ENCODE peak calls at places on chromosome 7, in four cellular contexts. One of them, this sample, is unnamed.
A peak's percentile ranks its signal among the peaks of the same experiment; 100 is the strongest.

GRCh38 chr7:97337849-97338248 is 220.4 kb downstream of the SDHAF3 start:
- DNase-seq in WTC11: no peak
- DNase-seq in effector memory CD8-positive, alpha-beta T cell: no peak
- DNase-seq in neuronal stem cell: no peak
- DNase-seq in this sample: no peak

GRCh38 chr7:28626629-28627262 is 214.4 kb downstream of the CREB5 start:
- DNase-seq in WTC11: peak; percentile 70
- DNase-seq in effector memory CD8-positive, alpha-beta T cell: peak; percentile 8
- DNase-seq in neuronal stem cell: peak; percentile 12
- DNase-seq in this sample: peak; percentile 81

GRCh38 chr7:130430841-130431713 is 9.7 kb downstream of the CEP41 start:
- DNase-seq in WTC11: no peak
- DNase-seq in effector memory CD8-positive, alpha-beta T cell: no peak
- DNase-seq in neuronal stem cell: no peak
- DNase-seq in this sample: peak; percentile 98

GRCh38 chr7:149872419-149873073 is 1.2 kb upstream of the ATP6V0E2 start:
- DNase-seq in WTC11: peak; percentile 49
- DNase-seq in effector memory CD8-positive, alpha-beta T cell: no peak
- DNase-seq in neuronal stem cell: no peak
- DNase-seq in this sample: peak; percentile 89

GRCh38 chr7:131040467-131040932 is 287.2 kb upstream of the MKLN1 start:
- DNase-seq in WTC11: peak; percentile 60
- DNase-seq in effector memory CD8-positive, alpha-beta T cell: peak; percentile 62
- DNase-seq in neuronal stem cell: peak; percentile 50
- DNase-seq in this sample: peak; percentile 74

GRCh38 chr7:150728011-150728410 is 9.2 kb upstream of the GIMAP5 start:
- DNase-seq in WTC11: no peak
- DNase-seq in effector memory CD8-positive, alpha-beta T cell: no peak
- DNase-seq in neuronal stem cell: no peak
- DNase-seq in this sample: no peak

GRCh38 chr7:106460792-106461254 is 176.0 kb upstream of the NAMPT start:
- DNase-seq in WTC11: no peak
- DNase-seq in effector memory CD8-positive, alpha-beta T cell: no peak
- DNase-seq in neuronal stem cell: no peak
- DNase-seq in this sample: no peak

GRCh38 chr7:130356121-130356759 is 11.6 kb downstream of the CPA5 start:
- DNase-seq in WTC11: peak; percentile 72
- DNase-seq in effector memory CD8-positive, alpha-beta T cell: no peak
- DNase-seq in neuronal stem cell: peak; percentile 62
- DNase-seq in this sample: peak; percentile 95

GRCh38 chr7:115707236-115707635 is 323.3 kb downstream of the TFEC start:
- DNase-seq in WTC11: peak; percentile 20
- DNase-seq in effector memory CD8-positive, alpha-beta T cell: no peak
- DNase-seq in neuronal stem cell: no peak
- DNase-seq in this sample: peak; percentile 100

GRCh38 chr7:117296066-117296465 is 26.8 kb downstream of the WNT2 start:
- DNase-seq in WTC11: no peak
- DNase-seq in effector memory CD8-positive, alpha-beta T cell: no peak
- DNase-seq in neuronal stem cell: no peak
- DNase-seq in this sample: no peak

GRCh38 chr7:128879939-128880746 is 17.5 kb downstream of the ATP6V1F start:
- DNase-seq in WTC11: peak; percentile 87
- DNase-seq in effector memory CD8-positive, alpha-beta T cell: no peak
- DNase-seq in neuronal stem cell: peak; percentile 73
- DNase-seq in this sample: peak; percentile 86

GRCh38 chr7:1466524-1467271 is 7.4 kb upstream of the MICALL2 start:
- DNase-seq in WTC11: peak; percentile 58
- DNase-seq in effector memory CD8-positive, alpha-beta T cell: no peak
- DNase-seq in neuronal stem cell: no peak
- DNase-seq in this sample: peak; percentile 33

GRCh38 chr7:158075633-158076001 is 512.0 kb downstream of the PTPRN2 start:
- DNase-seq in WTC11: no peak
- DNase-seq in effector memory CD8-positive, alpha-beta T cell: no peak
- DNase-seq in neuronal stem cell: no peak
- DNase-seq in this sample: peak; percentile 40

GRCh38 chr7:141754939-141755338 is 9.0 kb upstream of the TAS2R3 start:
- DNase-seq in WTC11: peak; percentile 47
- DNase-seq in effector memory CD8-positive, alpha-beta T cell: no peak
- DNase-seq in neuronal stem cell: peak; percentile 9
- DNase-seq in this sample: peak; percentile 62

GRCh38 chr7:25772802-25773201 is 379.2 kb upstream of the NFE2L3 start:
- DNase-seq in WTC11: no peak
- DNase-seq in effector memory CD8-positive, alpha-beta T cell: no peak
- DNase-seq in neuronal stem cell: no peak
- DNase-seq in this sample: no peak

GRCh38 chr7:157547611-157548010 is 210.8 kb downstream of the DNAJB6 start:
- DNase-seq in WTC11: no peak
- DNase-seq in effector memory CD8-positive, alpha-beta T cell: no peak
- DNase-seq in neuronal stem cell: no peak
- DNase-seq in this sample: no peak

GRCh38 chr7:6507906-6508305 is 43.4 kb downstream of the GRID2IP start:
- DNase-seq in WTC11: no peak
- DNase-seq in effector memory CD8-positive, alpha-beta T cell: no peak
- DNase-seq in neuronal stem cell: no peak
- DNase-seq in this sample: no peak

GRCh38 chr7:135186841-135187253 is 16.3 kb upstream of the CYREN start:
- DNase-seq in WTC11: no peak
- DNase-seq in effector memory CD8-positive, alpha-beta T cell: no peak
- DNase-seq in neuronal stem cell: no peak
- DNase-seq in this sample: no peak

GRCh38 chr7:132160525-132161230 is 415.6 kb downstream of the PLXNA4 start:
- DNase-seq in WTC11: no peak
- DNase-seq in effector memory CD8-positive, alpha-beta T cell: no peak
- DNase-seq in neuronal stem cell: no peak
- DNase-seq in this sample: no peak

GRCh38 chr7:134293029-134293740 is 23.5 kb downstream of the SLC35B4 start:
- DNase-seq in WTC11: no peak
- DNase-seq in effector memory CD8-positive, alpha-beta T cell: no peak
- DNase-seq in neuronal stem cell: no peak
- DNase-seq in this sample: no peak

GRCh38 chr7:47034180-47034579 is 547.7 kb downstream of the TNS3 start:
- DNase-seq in WTC11: no peak
- DNase-seq in effector memory CD8-positive, alpha-beta T cell: no peak
- DNase-seq in neuronal stem cell: no peak
- DNase-seq in this sample: no peak

GRCh38 chr7:5699467-5699866 is 82.0 kb downstream of the RNF216 start:
- DNase-seq in WTC11: no peak
- DNase-seq in effector memory CD8-positive, alpha-beta T cell: no peak
- DNase-seq in neuronal stem cell: no peak
- DNase-seq in this sample: peak; percentile 6

GRCh38 chr7:156368459-156368858 is 272.1 kb upstream of the RNF32 start:
- DNase-seq in WTC11: no peak
- DNase-seq in effector memory CD8-positive, alpha-beta T cell: no peak
- DNase-seq in neuronal stem cell: no peak
- DNase-seq in this sample: no peak

GRCh38 chr7:44884553-44885393 is 557 bp downstream of the PURB start:
- DNase-seq in WTC11: peak; percentile 54
- DNase-seq in effector memory CD8-positive, alpha-beta T cell: peak; percentile 69
- DNase-seq in neuronal stem cell: peak; percentile 43
- DNase-seq in this sample: peak; percentile 78

GRCh38 chr7:155962191-155962967 is 150.1 kb upstream of the SHH start:
- DNase-seq in WTC11: no peak
- DNase-seq in effector memory CD8-positive, alpha-beta T cell: no peak
- DNase-seq in neuronal stem cell: no peak
- DNase-seq in this sample: no peak

GRCh38 chr7:128044064-128044463 is 12.8 kb upstream of the LRRC4 start:
- DNase-seq in WTC11: no peak
- DNase-seq in effector memory CD8-positive, alpha-beta T cell: no peak
- DNase-seq in neuronal stem cell: no peak
- DNase-seq in this sample: no peak

GRCh38 chr7:47340490-47340889 is 241.4 kb downstream of the TNS3 start:
- DNase-seq in WTC11: no peak
- DNase-seq in effector memory CD8-positive, alpha-beta T cell: no peak
- DNase-seq in neuronal stem cell: no peak
- DNase-seq in this sample: peak; percentile 7

GRCh38 chr7:135855836-135856235 is 107.2 kb upstream of the FAM180A start:
- DNase-seq in WTC11: no peak
- DNase-seq in effector memory CD8-positive, alpha-beta T cell: no peak
- DNase-seq in neuronal stem cell: no peak
- DNase-seq in this sample: peak; percentile 78

GRCh38 chr7:128743112-128743772 is 4.1 kb downstream of the CALU start:
- DNase-seq in WTC11: no peak
- DNase-seq in effector memory CD8-positive, alpha-beta T cell: no peak
- DNase-seq in neuronal stem cell: no peak
- DNase-seq in this sample: no peak

GRCh38 chr7:118855290-118855689 is 630.8 kb downstream of the ANKRD7 start:
- DNase-seq in WTC11: no peak
- DNase-seq in effector memory CD8-positive, alpha-beta T cell: no peak
- DNase-seq in neuronal stem cell: no peak
- DNase-seq in this sample: peak; percentile 90

GRCh38 chr7:44665531-44666213 is 59.2 kb downstream of the OGDH start:
- DNase-seq in WTC11: no peak
- DNase-seq in effector memory CD8-positive, alpha-beta T cell: no peak
- DNase-seq in neuronal stem cell: no peak
- DNase-seq in this sample: no peak

GRCh38 chr7:2639994-2640830 is 8.4 kb downstream of the TTYH3 start:
- DNase-seq in WTC11: no peak
- DNase-seq in effector memory CD8-positive, alpha-beta T cell: no peak
- DNase-seq in neuronal stem cell: no peak
- DNase-seq in this sample: no peak

GRCh38 chr7:31432831-31433340 is 81.0 kb upstream of the ITPRID1 start:
- DNase-seq in WTC11: no peak
- DNase-seq in effector memory CD8-positive, alpha-beta T cell: no peak
- DNase-seq in neuronal stem cell: no peak
- DNase-seq in this sample: no peak

This sample was measured in NCI-H69.